ENCODE peak calls at places on chromosomes 12 and 14, in four cellular contexts. L is foreskin fibroblast, E is epithelial cell of esophagus, A is AG04449. K is an unnamed sample.

GRCh38 chr14:101124860-101125259 is 221.3 kb upstream of the RTL1 start:
- DNase-seq in L (no peak), E (no peak), A (no peak), K (no peak)

GRCh38 chr12:31589896-31590729 is 823 bp downstream of the DENND5B start:
- DNase-seq in L (peak; percentile 81), E (peak; percentile 57), A (no peak), K (no peak)

GRCh38 chr14:50831704-50832130 is 755 bp upstream of the NIN start:
- DNase-seq in L (peak; percentile 41), E (no peak), A (no peak), K (no peak)

GRCh38 chr12:45205165-45205825 is 10.6 kb upstream of the ANO6 start:
- DNase-seq in L (no peak), E (no peak), A (no peak), K (no peak)

GRCh38 chr14:21299562-21300130 is 19.8 kb downstream of the RPGRIP1 start:
- DNase-seq in L (no peak), E (no peak), A (no peak), K (no peak)

GRCh38 chr12:20489645-20490044 is 121.3 kb downstream of the PDE3A start:
- DNase-seq in L (no peak), E (no peak), A (no peak), K (no peak)

GRCh38 chr12:11896530-11896929 is 174.2 kb upstream of the BCL2L14 start:
- DNase-seq in L (no peak), E (no peak), A (no peak), K (no peak)

GRCh38 chr12:110528277-110528839 is 26.2 kb downstream of the RAD9B start:
- DNase-seq in L (no peak), E (no peak), A (no peak), K (no peak)

GRCh38 chr14:104593710-104594121 is 10.9 kb downstream of the TMEM179 start:
- DNase-seq in L (peak; percentile 63), E (no peak), A (no peak), K (no peak)

GRCh38 chr14:103104654-103105511 is 10.4 kb downstream of the EXOC3L4 start:
- DNase-seq in L (peak; percentile 68), E (peak; percentile 58), A (no peak), K (no peak)

GRCh38 chr14:39912192-39913100 is 480.2 kb upstream of the FBXO33 start:
- DNase-seq in L (no peak), E (no peak), A (no peak), K (no peak)

GRCh38 chr12:62933871-62934798 is 815 bp downstream of the PPM1H start:
- DNase-seq in L (peak; percentile 11), E (peak; percentile 14), A (no peak), K (no peak)

GRCh38 chr12:127690161-127690560 is 576.8 kb upstream of the TMEM132C start:
- DNase-seq in L (peak; percentile 39), E (no peak), A (no peak), K (no peak)

GRCh38 chr14:32826404-32827082 is 112.1 kb upstream of the NPAS3 start:
- DNase-seq in L (peak; percentile 63), E (no peak), A (no peak), K (no peak)

GRCh38 chr12:118183711-118184110 is 47.8 kb downstream of the PEBP1 start:
- DNase-seq in L (peak; percentile 21), E (peak; percentile 24), A (no peak), K (no peak)

GRCh38 chr12:48013287-48013686 is 9.0 kb upstream of the COL2A1 start:
- DNase-seq in L (no peak), E (no peak), A (no peak), K (no peak)

GRCh38 chr14:64800000-64800399 is 79.7 kb downstream of the SPTB start:
- DNase-seq in L (peak; percentile 69), E (peak; percentile 66), A (no peak), K (no peak)

GRCh38 chr14:64801046-64801445 is 78.7 kb downstream of the SPTB start:
- DNase-seq in L (no peak), E (no peak), A (no peak), K (no peak)

GRCh38 chr14:64801800-64802199 is 77.9 kb downstream of the SPTB start:
- DNase-seq in L (peak; percentile 14), E (peak; percentile 13), A (no peak), K (no peak)

GRCh38 chr14:64796369-64796768 is 83.3 kb downstream of the SPTB start:
- DNase-seq in L (no peak), E (no peak), A (no peak), K (no peak)

DNA sequence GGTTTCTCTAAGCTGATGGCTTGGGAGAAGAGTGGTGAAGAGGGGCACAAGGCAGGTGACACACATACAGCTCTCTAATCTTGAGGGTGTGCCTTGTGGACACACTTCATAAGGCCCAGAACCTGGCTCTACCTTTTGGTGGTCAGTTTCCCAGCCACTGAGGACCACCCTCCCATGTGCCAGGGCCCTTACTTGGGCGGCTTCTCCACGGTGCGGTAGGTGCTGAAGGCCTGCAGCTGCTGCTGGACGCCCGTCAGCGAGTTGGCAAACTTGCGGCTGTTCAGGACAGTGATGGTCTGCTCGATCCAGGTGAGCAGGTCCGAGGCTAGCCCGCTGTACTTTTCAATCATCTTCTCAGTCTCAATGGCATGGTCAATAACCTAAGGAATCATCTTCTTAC is 80.2 kb downstream of the SPTB start:
- DNase-seq in L (no peak), E (no peak), A (no peak), K (no peak)
- H3K4me3 ChIP-seq in L (no peak overlapping the region), E (no peak overlapping the region), A (no peak overlapping the region), K (no peak overlapping the region)

DNA sequence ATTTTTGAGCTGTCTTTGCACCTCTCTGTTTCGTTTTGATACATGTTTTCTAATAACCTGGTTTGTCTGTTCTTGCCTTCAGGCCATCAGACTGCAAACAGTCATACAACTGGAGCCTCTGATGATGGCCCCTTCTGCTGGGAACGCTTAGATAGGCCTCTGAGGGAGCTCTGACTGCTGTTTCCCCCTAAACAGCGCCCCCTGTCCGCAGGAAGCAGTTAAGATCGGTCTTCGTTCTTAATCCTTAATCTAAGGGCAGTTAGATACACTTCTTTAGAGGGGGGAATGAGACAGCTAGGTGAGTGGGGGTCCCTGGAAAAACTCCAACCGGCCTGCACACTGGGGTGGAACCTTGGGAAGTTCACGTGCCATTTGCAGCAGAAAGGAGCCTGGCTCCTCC is 1338.8 kb upstream of the SEL1L start:
- DNase-seq in L (no peak), E (peak; percentile 15), A (no peak), K (no peak)
- TF ChIP-seq CTCF in L (no peak), E (peak; percentile 34), A (no peak), K (peak; percentile 5)

GRCh38 chr12:8037947-8038346 is 5.4 kb downstream of the FOXJ2 start:
- DNase-seq in L (no peak), E (peak; percentile 74), A (no peak), K (no peak)
- H3K4me3 ChIP-seq in L (no peak overlapping the region), E (no peak overlapping the region), A (no peak overlapping the region), K (no peak overlapping the region)

GRCh38 chr14:78836777-78837176 is 666.6 kb downstream of the NRXN3 start:
- DNase-seq in L (peak; percentile 32), E (peak; percentile 79), A (peak; percentile 7), K (peak; percentile 77)
- TF ChIP-seq CTCF in L (peak; percentile 56), E (peak; percentile 76), A (peak; percentile 42), K (peak; percentile 83)

GRCh38 chr12:10361622-10362021 is 28.2 kb downstream of the KLRK1 start:
- DNase-seq in L (peak; percentile 61), E (peak; percentile 77), A (no peak), K (no peak)
- H3K4me3 ChIP-seq in L (no peak overlapping the region), E (peak overlapping the region; percentile 25), A (no peak overlapping the region), K (no peak overlapping the region)

DNA sequence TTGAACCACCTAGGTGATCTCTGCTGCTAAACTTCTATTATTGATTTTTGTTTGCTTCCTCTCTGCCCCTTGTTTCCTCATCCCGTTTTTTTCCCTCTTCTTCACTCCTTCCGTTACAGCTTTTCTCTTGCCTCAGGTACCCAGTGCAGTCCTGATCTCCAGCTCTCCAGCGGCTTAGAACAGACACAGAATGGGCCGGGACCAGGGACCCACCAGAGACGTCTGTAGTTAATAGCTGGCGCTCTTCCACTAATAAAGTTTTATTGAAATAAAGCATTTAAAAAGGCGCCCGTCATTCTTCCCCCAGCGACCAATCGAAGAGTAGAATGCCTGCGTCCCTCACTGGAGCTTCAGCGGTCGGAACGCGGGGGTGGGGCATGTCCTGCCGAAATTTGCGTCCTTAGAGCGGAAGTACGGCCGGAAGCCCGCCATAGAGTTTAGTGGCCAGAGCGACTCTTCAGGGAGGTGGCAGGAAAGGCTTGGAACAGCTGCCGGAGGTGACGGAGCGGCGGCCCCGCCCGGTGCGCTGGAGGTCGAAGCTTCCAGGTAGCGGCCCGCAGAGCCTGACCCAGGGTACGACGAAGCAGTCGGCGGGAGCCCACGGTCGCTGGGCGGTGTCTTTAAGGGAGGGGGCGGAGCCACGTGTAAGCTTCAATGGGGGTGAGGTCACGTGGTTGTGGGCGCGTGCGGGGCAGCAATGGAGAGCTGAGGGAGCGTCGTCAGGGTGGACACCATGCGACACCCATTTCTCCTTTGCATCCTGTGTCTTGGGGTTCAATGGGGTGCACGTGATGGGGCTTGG is at the start of gene COPS7A:
- DNase-seq in L (peak; percentile 99), E (peak; percentile 99), A (peak; percentile 84), K (peak; percentile 94)
- TF ChIP-seq CTCF in L (no peak), E (no peak), A (no peak), K (no peak)

DNA sequence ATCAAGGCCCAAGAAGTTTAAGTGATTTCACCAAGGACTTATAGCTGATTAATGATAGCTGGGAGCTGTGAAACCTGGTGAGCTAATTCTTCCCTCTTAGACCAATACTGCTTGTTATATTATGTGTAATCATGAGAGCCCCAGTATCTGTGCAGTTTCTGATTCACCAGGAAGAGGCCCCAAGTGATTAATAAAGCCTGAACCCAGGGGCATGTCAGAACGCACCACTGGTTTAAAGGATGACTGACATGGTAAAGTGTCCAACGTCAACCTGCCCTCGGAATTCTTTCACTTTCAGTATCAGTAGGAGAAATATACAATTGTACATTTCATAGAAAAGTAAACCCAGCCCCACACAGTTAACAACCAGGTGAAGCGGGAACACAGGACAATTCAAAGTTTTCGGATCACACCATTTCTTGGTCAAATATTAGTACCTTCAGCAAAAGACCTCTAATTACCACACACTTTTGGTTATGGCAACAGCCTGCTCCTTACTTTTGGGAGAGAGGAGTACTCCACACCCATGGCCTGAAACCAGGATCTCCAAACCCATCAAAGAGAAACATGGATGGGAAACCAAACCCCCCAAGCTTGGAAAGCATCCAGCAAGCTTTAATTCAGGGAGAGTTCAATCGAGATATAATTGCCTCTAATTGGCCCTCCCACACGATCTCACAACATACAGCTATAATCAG is 28.5 kb downstream of the TMCC3 start:
- DNase-seq in L (peak; percentile 57), E (peak; percentile 99), A (no peak), K (no peak)
- H3K4me3 ChIP-seq in L (no peak overlapping the region), E (peak overlapping the region; percentile 27), A (no peak overlapping the region), K (no peak overlapping the region)

K was measured in astrocyte of the cerebellum.